ENCODE peak calls at places on chromosomes 4 and X, in five cellular contexts. One of them, this sample, is unnamed.

GRCh38 chr4:158018090-158018808 is 154.6 kb downstream of the GASK1B start:
- DNase-seq in mesenchymal stem cell: no peak
- DNase-seq in lower lobe of right lung: no peak
- DNase-seq in prostate gland: no peak
- DNase-seq in aorta: no peak
- DNase-seq in this sample: no peak

GRCh38 chrX:21905976-21906375 is 34.5 kb upstream of the SMS start:
- DNase-seq in mesenchymal stem cell: no peak
- DNase-seq in lower lobe of right lung: no peak
- DNase-seq in prostate gland: no peak
- DNase-seq in aorta: no peak
- DNase-seq in this sample: no peak

GRCh38 chrX:115330498-115331138 is 41.1 kb downstream of the LUZP4 start:
- DNase-seq in mesenchymal stem cell: peak; percentile 67
- DNase-seq in lower lobe of right lung: no peak
- DNase-seq in prostate gland: peak; percentile 5
- DNase-seq in aorta: no peak
- DNase-seq in this sample: no peak

GRCh38 chr4:184892999-184893398 is 67.2 kb upstream of the ACSL1 start:
- DNase-seq in mesenchymal stem cell: no peak
- DNase-seq in lower lobe of right lung: no peak
- DNase-seq in prostate gland: no peak
- DNase-seq in aorta: no peak
- DNase-seq in this sample: no peak

GRCh38 chr4:123599920-123600394 is 203.4 kb downstream of the SPRY1 start:
- DNase-seq in mesenchymal stem cell: peak; percentile 82
- DNase-seq in lower lobe of right lung: peak; percentile 84
- DNase-seq in prostate gland: peak; percentile 19
- DNase-seq in aorta: peak; percentile 78
- DNase-seq in this sample: no peak

GRCh38 chrX:70720721-70721120 is 187.8 kb downstream of the TEX11 start:
- DNase-seq in mesenchymal stem cell: no peak
- DNase-seq in lower lobe of right lung: no peak
- DNase-seq in prostate gland: no peak
- DNase-seq in aorta: no peak
- DNase-seq in this sample: no peak

GRCh38 chrX:118780509-118780908 is 43.1 kb upstream of the ZCCHC12 start:
- DNase-seq in mesenchymal stem cell: no peak
- DNase-seq in lower lobe of right lung: no peak
- DNase-seq in prostate gland: no peak
- DNase-seq in aorta: no peak
- DNase-seq in this sample: no peak

GRCh38 chr4:145103496-145103895 is 5.4 kb downstream of the ABCE1 start:
- DNase-seq in mesenchymal stem cell: no peak
- DNase-seq in lower lobe of right lung: no peak
- DNase-seq in prostate gland: no peak
- DNase-seq in aorta: no peak
- DNase-seq in this sample: no peak

DNA sequence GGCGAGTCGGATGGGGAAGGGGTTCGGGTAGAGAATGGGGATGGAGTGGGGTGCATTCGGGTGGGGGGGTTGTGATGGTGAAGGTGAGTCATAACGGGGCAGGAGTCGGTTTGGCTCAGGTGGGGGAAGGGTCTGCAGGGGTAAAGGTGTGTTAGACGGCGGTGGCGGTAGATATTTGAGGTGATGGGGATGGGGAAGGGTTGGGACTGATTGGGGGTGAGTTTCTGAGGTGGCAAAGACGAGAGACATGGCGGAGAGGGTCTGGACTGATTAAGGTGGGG is 738 bp downstream of the SYP start:
- DNase-seq in mesenchymal stem cell: no peak
- DNase-seq in lower lobe of right lung: no peak
- DNase-seq in prostate gland: no peak
- DNase-seq in aorta: no peak
- DNase-seq in this sample: no peak
- H3K4me3 ChIP-seq in mesenchymal stem cell: no peak overlapping the region
- H3K4me3 ChIP-seq in lower lobe of right lung: no peak overlapping the region
- H3K4me3 ChIP-seq in prostate gland: no peak overlapping the region
- H3K4me3 ChIP-seq in aorta: no peak overlapping the region
- H3K4me3 ChIP-seq in this sample: no peak overlapping the region

GRCh38 chrX:47574609-47575325 is 7.5 kb upstream of the TIMP1 start:
- DNase-seq in mesenchymal stem cell: peak; percentile 48
- DNase-seq in lower lobe of right lung: no peak
- DNase-seq in prostate gland: no peak
- DNase-seq in aorta: no peak
- DNase-seq in this sample: no peak
- H3K4me3 ChIP-seq in mesenchymal stem cell: peak overlapping the region; percentile 58
- H3K4me3 ChIP-seq in lower lobe of right lung: peak overlapping the region; percentile 27
- H3K4me3 ChIP-seq in prostate gland: peak overlapping the region; percentile 18
- H3K4me3 ChIP-seq in aorta: no peak overlapping the region
- H3K4me3 ChIP-seq in this sample: peak overlapping the region; percentile 54

GRCh38 chrX:153408221-153408721 is 3.0 kb upstream of the ZFP92 start:
- DNase-seq in mesenchymal stem cell: no peak
- DNase-seq in lower lobe of right lung: no peak
- DNase-seq in prostate gland: no peak
- DNase-seq in aorta: peak; percentile 68
- DNase-seq in this sample: no peak
- H3K4me3 ChIP-seq in mesenchymal stem cell: no peak overlapping the region
- H3K4me3 ChIP-seq in lower lobe of right lung: no peak overlapping the region
- H3K4me3 ChIP-seq in prostate gland: no peak overlapping the region
- H3K4me3 ChIP-seq in aorta: no peak overlapping the region
- H3K4me3 ChIP-seq in this sample: no peak overlapping the region

DNA sequence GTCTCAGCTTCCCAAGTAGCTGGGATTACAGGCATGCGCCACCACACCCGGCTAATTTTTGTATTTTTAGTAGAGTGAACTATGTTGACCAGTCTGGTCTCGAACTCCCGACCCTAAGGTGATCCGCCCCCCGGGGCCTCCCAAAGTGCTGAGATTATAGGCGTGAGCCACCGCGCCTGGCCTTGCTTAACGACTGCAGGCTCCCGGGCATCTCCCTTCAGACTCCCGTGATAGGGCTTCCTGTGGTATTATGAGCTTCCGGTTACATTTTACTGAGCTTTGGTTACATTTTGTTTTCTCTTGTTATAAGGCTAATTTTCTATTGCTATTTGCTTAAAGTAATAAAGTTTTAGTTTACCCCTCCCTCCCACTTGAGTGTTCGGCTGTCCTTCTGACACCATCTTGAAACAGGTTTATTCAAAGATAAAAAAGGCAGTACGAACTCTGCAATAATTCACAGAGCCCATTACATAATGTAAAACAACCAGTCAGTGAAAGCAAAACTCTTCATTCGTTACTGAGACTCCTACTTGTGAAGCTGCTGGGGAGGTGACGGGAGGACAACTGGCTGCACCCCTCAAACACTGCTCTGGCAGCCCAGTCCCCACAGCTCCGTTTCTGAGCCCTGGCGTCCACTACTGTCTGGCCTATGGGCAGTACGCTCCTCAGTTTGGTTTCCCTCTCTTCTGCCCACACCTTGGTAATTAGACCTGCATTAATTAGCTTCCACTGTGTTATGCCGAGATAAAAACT is 795.7 kb upstream of the SLIT2 start:
- DNase-seq in mesenchymal stem cell: no peak
- DNase-seq in lower lobe of right lung: no peak
- DNase-seq in prostate gland: no peak
- DNase-seq in aorta: no peak
- DNase-seq in this sample: no peak
- H3K4me3 ChIP-seq in mesenchymal stem cell: no peak overlapping the region
- H3K4me3 ChIP-seq in lower lobe of right lung: no peak overlapping the region
- H3K4me3 ChIP-seq in prostate gland: no peak overlapping the region
- H3K4me3 ChIP-seq in aorta: no peak overlapping the region
- H3K4me3 ChIP-seq in this sample: no peak overlapping the region

GRCh38 chr4:86939123-86939522 is 4.3 kb downstream of the AFF1 start:
- DNase-seq in mesenchymal stem cell: peak; percentile 34
- DNase-seq in lower lobe of right lung: no peak
- DNase-seq in prostate gland: no peak
- DNase-seq in aorta: no peak
- DNase-seq in this sample: no peak

GRCh38 chr4:86940176-86940575 is 5.4 kb downstream of the AFF1 start:
- DNase-seq in mesenchymal stem cell: peak; percentile 34
- DNase-seq in lower lobe of right lung: no peak
- DNase-seq in prostate gland: no peak
- DNase-seq in aorta: no peak
- DNase-seq in this sample: no peak

GRCh38 chr4:86942185-86942666 is 7.4 kb downstream of the AFF1 start:
- DNase-seq in mesenchymal stem cell: peak; percentile 88
- DNase-seq in lower lobe of right lung: no peak
- DNase-seq in prostate gland: no peak
- DNase-seq in aorta: no peak
- DNase-seq in this sample: no peak

GRCh38 chr4:86940920-86941460 is 6.2 kb downstream of the AFF1 start:
- DNase-seq in mesenchymal stem cell: no peak
- DNase-seq in lower lobe of right lung: no peak
- DNase-seq in prostate gland: no peak
- DNase-seq in aorta: no peak
- DNase-seq in this sample: no peak

GRCh38 chr4:86939737-86940141 is 4.9 kb downstream of the AFF1 start:
- DNase-seq in mesenchymal stem cell: no peak
- DNase-seq in lower lobe of right lung: no peak
- DNase-seq in prostate gland: no peak
- DNase-seq in aorta: no peak
- DNase-seq in this sample: no peak
- H3K4me3 ChIP-seq in mesenchymal stem cell: no peak overlapping the region
- H3K4me3 ChIP-seq in lower lobe of right lung: peak overlapping the region; percentile 9
- H3K4me3 ChIP-seq in prostate gland: no peak overlapping the region
- H3K4me3 ChIP-seq in aorta: no peak overlapping the region
- H3K4me3 ChIP-seq in this sample: no peak overlapping the region

DNA sequence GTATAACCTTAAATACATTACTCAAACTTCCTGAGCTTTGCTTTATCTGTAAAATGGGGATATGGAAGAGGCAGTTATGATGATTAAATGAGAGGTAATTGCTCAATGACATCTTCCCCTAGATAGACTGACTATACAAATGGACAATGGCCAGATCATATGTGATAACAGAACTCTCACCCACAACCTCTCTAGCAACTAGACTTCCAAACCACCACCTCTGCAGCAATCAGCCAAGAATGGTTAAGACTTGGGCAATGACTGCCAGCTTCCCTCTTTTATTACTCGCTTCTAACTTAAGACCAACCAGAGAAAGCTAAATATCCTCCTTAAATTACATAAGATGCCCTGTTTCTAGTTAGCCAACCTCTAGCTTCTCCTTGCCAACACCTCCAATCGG is 3.0 kb upstream of the SEPSECS start:
- DNase-seq in mesenchymal stem cell: no peak
- DNase-seq in lower lobe of right lung: no peak
- DNase-seq in prostate gland: no peak
- DNase-seq in aorta: no peak
- DNase-seq in this sample: no peak
- H3K4me3 ChIP-seq in mesenchymal stem cell: no peak overlapping the region
- H3K4me3 ChIP-seq in lower lobe of right lung: no peak overlapping the region
- H3K4me3 ChIP-seq in prostate gland: no peak overlapping the region
- H3K4me3 ChIP-seq in aorta: no peak overlapping the region
- H3K4me3 ChIP-seq in this sample: no peak overlapping the region

DNA sequence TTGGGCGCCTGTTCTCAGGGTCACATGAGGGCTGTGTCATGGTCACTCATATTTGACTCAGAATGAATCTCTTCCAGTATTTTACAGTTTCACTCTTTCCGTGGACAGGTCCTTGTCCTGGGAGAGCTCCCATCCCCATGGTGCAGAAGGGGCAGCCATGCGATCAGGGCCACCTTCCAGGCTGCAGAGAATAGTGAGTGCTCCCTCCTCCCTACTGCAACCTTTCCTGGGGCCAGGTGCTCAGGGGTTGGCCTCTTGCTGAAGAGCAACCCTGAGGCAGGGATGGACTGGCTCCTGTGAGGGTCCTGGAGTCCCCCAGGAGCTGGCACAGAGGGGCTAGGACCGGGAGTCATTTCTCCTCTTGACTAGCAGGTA is 108.4 kb downstream of the ABLIM2 start:
- DNase-seq in mesenchymal stem cell: no peak
- DNase-seq in lower lobe of right lung: no peak
- DNase-seq in prostate gland: no peak
- DNase-seq in aorta: no peak
- DNase-seq in this sample: no peak
- H3K4me3 ChIP-seq in mesenchymal stem cell: no peak overlapping the region
- H3K4me3 ChIP-seq in lower lobe of right lung: no peak overlapping the region
- H3K4me3 ChIP-seq in prostate gland: no peak overlapping the region
- H3K4me3 ChIP-seq in aorta: no peak overlapping the region
- H3K4me3 ChIP-seq in this sample: no peak overlapping the region

DNA sequence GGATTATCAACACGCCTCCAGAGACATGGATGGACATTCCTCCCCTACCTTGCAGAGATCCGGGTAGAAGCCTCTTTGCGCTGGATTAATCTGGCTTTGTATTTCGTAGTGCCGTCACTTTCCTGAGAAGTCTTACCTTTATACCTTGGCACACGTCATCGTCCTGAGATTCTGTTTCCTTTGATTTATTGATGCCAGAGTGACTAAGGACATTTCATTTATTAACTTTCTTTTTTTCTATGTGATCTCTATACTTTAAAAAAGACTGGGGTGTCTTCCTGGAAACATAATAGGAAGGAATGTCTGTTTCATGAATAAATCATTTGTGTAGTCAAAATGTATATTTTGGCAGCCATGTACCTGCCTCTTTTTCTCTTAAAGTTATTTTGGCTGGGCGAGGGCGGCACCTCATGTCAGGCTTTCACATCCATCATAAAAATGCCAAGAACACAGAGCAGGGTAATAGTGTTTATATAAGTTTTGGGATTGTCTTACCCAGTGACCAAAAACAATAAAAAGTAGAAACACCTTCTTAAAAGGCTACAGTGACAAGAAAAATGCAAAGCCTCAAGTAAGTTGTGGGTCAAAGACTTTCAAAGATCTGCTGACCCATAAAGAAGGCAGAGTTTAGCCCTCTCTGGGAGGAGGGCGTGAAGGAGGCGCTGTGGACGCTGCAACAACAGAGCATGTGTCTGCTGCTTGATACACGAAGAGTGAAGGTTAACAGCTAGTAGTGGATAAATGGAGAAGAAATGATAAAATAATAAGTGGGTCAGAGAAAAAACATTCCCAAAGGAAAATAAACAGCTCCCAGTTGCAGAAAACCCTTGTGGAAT is 124.4 kb downstream of the SHROOM3 start:
- DNase-seq in mesenchymal stem cell: no peak
- DNase-seq in lower lobe of right lung: no peak
- DNase-seq in prostate gland: no peak
- DNase-seq in aorta: no peak
- DNase-seq in this sample: no peak
- H3K4me3 ChIP-seq in mesenchymal stem cell: no peak overlapping the region
- H3K4me3 ChIP-seq in lower lobe of right lung: no peak overlapping the region
- H3K4me3 ChIP-seq in prostate gland: no peak overlapping the region
- H3K4me3 ChIP-seq in aorta: no peak overlapping the region
- H3K4me3 ChIP-seq in this sample: no peak overlapping the region

DNA sequence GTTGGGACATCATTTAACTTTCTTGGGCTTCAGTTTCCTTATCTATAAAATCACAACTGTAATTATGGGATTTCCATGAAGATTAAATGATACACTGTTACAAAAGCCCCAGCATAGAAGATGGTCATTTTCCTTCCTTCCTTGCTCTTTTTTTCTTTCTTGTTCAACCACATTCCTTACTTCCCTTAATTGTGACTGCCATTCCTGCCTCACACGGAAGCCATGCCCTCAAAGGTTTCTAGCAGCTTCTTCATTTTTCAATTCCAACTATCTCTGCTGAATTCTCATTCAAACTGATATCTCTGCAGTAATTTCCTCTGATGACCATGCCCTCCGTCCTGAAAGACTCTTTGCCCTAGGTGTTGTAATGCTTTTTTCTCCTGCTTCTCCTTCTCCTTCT is 311.8 kb downstream of the PPP3CA start:
- DNase-seq in mesenchymal stem cell: no peak
- DNase-seq in lower lobe of right lung: no peak
- DNase-seq in prostate gland: no peak
- DNase-seq in aorta: no peak
- DNase-seq in this sample: no peak
- H3K4me3 ChIP-seq in mesenchymal stem cell: no peak overlapping the region
- H3K4me3 ChIP-seq in lower lobe of right lung: no peak overlapping the region
- H3K4me3 ChIP-seq in prostate gland: no peak overlapping the region
- H3K4me3 ChIP-seq in aorta: no peak overlapping the region
- H3K4me3 ChIP-seq in this sample: no peak overlapping the region